ENCODE peak calls at places on chromosomes 2 and 18, in eight cellular contexts. S is ascending aorta; R is CD8-positive, alpha-beta T cell; M is stomach; I is fibroblast of lung; O is right cardiac atrium; L is PC-9; D is OCI-LY7. A is an unnamed sample. For H3K4me1, the result is how much of the 10 kb centered on the place peaks cover.

GRCh38 chr2:218781691-218782528 is at the start of gene CYP27A1:
- DNase-seq in S (peak), R (no peak), M (peak), I (peak), O (peak), L (peak), D (no peak), A (peak)

GRCh38 chr2:42102606-42103450 is 55.0 kb downstream of the PKDCC start:
- DNase-seq in S (peak), R (no peak), M (peak), I (no peak), O (peak), L (peak), D (no peak), A (peak)

GRCh38 chr18:8011906-8012305 is 444.8 kb downstream of the PTPRM start:
- DNase-seq in S (no peak), R (no peak), M (no peak), I (no peak), O (no peak), L (no peak), D (no peak), A (no peak)

GRCh38 chr18:52409732-52410131 is 69.7 kb downstream of the DCC start:
- DNase-seq in S (no peak), R (no peak), M (no peak), I (no peak), O (no peak), L (no peak), D (no peak), A (no peak)

GRCh38 chr2:169672403-169672802 is 21.8 kb downstream of the CFAP210 start:
- DNase-seq in S (no peak), R (no peak), M (no peak), I (no peak), O (no peak), L (no peak), D (no peak), A (no peak)

GRCh38 chr2:131425191-131426021 is 50.5 kb upstream of the TUBA3D start:
- DNase-seq in S (no peak), R (no peak), M (no peak), I (no peak), O (peak), L (no peak), D (no peak), A (no peak)

GRCh38 chr2:44716131-44716530 is 225.4 kb upstream of the SIX3 start:
- DNase-seq in S (no peak), R (no peak), M (no peak), I (no peak), O (no peak), L (no peak), D (no peak), A (no peak)

GRCh38 chr2:43707255-43707654 is 31.0 kb upstream of the C1GALT1C1L start:
- DNase-seq in S (peak), R (no peak), M (no peak), I (peak), O (peak), L (peak), D (no peak), A (peak)

GRCh38 chr2:65402339-65402738 is 30.1 kb downstream of the SPRED2 start:
- DNase-seq in S (no peak), R (no peak), M (no peak), I (peak), O (no peak), L (no peak), D (no peak), A (no peak)

GRCh38 chr18:21110667-21111350 is 804 bp downstream of the ROCK1 start:
- DNase-seq in S (peak), R (peak), M (peak), I (peak), O (peak), L (peak), D (peak), A (peak)

GRCh38 chr18:6943143-6943542 is 174.5 kb downstream of the LAMA1 start:
- DNase-seq in S (no peak), R (no peak), M (peak), I (no peak), O (no peak), L (no peak), D (no peak), A (no peak)

GRCh38 chr18:74745658-74746403 is 148.2 kb downstream of the ZNF407 start:
- DNase-seq in S (no peak), R (no peak), M (no peak), I (peak), O (no peak), L (peak), D (no peak), A (no peak)

GRCh38 chr2:231321556-231322334 is 73.8 kb upstream of the B3GNT7 start:
- DNase-seq in S (peak), R (no peak), M (peak), I (no peak), O (peak), L (no peak), D (no peak), A (peak)

GRCh38 chr2:120660771-120661459 is 74.8 kb upstream of the GLI2 start:
- DNase-seq in S (no peak), R (no peak), M (no peak), I (no peak), O (peak), L (no peak), D (no peak), A (no peak)

GRCh38 chr2:187575081-187576067 is 21.1 kb upstream of the TFPI start:
- DNase-seq in S (no peak), R (no peak), M (no peak), I (peak), O (no peak), L (no peak), D (no peak), A (no peak)

GRCh38 chr18:67232406-67232805 is 284.1 kb downstream of the DSEL start:
- DNase-seq in S (no peak), R (no peak), M (no peak), I (peak), O (no peak), L (no peak), D (no peak), A (no peak)

GRCh38 chr2:96146881-96147592 is 1.8 kb upstream of the DUSP2 start:
- DNase-seq in S (peak), R (no peak), M (no peak), I (no peak), O (no peak), L (no peak), D (no peak), A (no peak)

GRCh38 chr2:200350796-200351195 is 44.3 kb downstream of the SPATS2L start:
- DNase-seq in S (no peak), R (no peak), M (no peak), I (peak), O (no peak), L (no peak), D (no peak), A (no peak)

GRCh38 chr2:881204-881918 is 69.3 kb upstream of the SNTG2 start:
- DNase-seq in S (peak), R (no peak), M (no peak), I (no peak), O (no peak), L (no peak), D (no peak), A (no peak)

GRCh38 chr2:233801357-233802131 is 23.4 kb downstream of the MROH2A start:
- DNase-seq in S (no peak), R (no peak), M (peak), I (no peak), O (no peak), L (peak), D (peak), A (no peak)

GRCh38 chr2:105747997-105748396 is 3.3 kb downstream of the NCK2 start:
- DNase-seq in S (no peak), R (no peak), M (no peak), I (no peak), O (no peak), L (no peak), D (no peak), A (no peak)

GRCh38 chr2:24494415-24494814 is 3.4 kb downstream of the NCOA1 start:
- DNase-seq in S (no peak), R (no peak), M (no peak), I (no peak), O (no peak), L (no peak), D (no peak), A (no peak)

GRCh38 chr18:22044474-22045220 is 124.7 kb upstream of the GATA6 start:
- DNase-seq in S (no peak), R (no peak), M (peak), I (no peak), O (no peak), L (no peak), D (no peak), A (no peak)

GRCh38 chr2:9229470-9229820 is 22.8 kb downstream of the ASAP2 start:
- DNase-seq in S (no peak), R (no peak), M (no peak), I (no peak), O (no peak), L (no peak), D (no peak), A (no peak)

GRCh38 chr2:55843096-55843991 is 80.2 kb downstream of the EFEMP1 start:
- DNase-seq in S (no peak), R (no peak), M (peak), I (peak), O (peak), L (peak), D (no peak), A (no peak)

GRCh38 chr2:124877065-124877671 is 852.1 kb downstream of the CNTNAP5 start:
- DNase-seq in S (no peak), R (no peak), M (no peak), I (peak), O (no peak), L (no peak), D (no peak), A (no peak)

GRCh38 chr18:53861185-53861584 is 363.3 kb downstream of the MBD2 start:
- DNase-seq in S (no peak), R (no peak), M (no peak), I (no peak), O (no peak), L (no peak), D (no peak), A (no peak)

GRCh38 chr18:24827500-24827899 is 367.1 kb downstream of the HRH4 start:
- DNase-seq in S (no peak), R (no peak), M (no peak), I (peak), O (no peak), L (no peak), D (no peak), A (no peak)

GRCh38 chr2:20962939-20963543 is 80.8 kb downstream of the APOB start:
- DNase-seq in S (peak), R (peak), M (peak), I (peak), O (peak), L (peak), D (peak), A (peak)

GRCh38 chr2:1915746-1916145 is 171.4 kb upstream of the PXDN start:
- DNase-seq in S (no peak), R (no peak), M (no peak), I (no peak), O (no peak), L (no peak), D (no peak), A (no peak)

GRCh38 chr18:55247032-55247431 is 287.8 kb upstream of the CCDC68 start:
- DNase-seq in S (no peak), R (no peak), M (no peak), I (no peak), O (no peak), L (no peak), D (no peak), A (no peak)

GRCh38 chr2:127567351-127567854 is 31.9 kb downstream of the MYO7B start:
- DNase-seq in S (peak), R (no peak), M (no peak), I (no peak), O (peak), L (no peak), D (no peak), A (no peak)

DNA sequence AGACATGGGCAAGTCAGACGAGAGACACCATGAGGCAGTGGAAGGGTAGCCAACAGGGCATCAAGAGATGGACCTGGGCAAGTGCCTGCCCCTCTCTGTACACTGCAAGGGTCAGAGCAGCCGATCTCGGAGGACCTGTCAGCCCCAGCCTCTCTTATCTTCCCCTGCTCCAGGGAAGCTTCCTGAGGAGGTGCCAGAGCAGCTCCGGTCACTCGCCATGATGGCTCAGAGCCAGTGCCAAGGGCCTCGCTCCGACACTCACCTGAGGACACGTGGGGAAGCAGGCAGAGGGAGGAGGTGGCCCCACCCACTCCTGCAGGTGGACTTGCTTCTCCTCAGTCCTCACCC is 88.7 kb downstream of the MCFD2 start:
- DNase-seq in S (peak), R (no peak), M (no peak), I (no peak), O (no peak), L (no peak), D (no peak), A (no peak)
- H3K4me1 ChIP-seq in S (under half), R (under half), M (under half), I (under half), O (under half), L (under half), D (under half), A (under half)

GRCh38 chr2:101105654-101106053 is 45.5 kb downstream of the TBC1D8 start:
- DNase-seq in S (no peak), R (no peak), M (no peak), I (no peak), O (no peak), L (no peak), D (no peak), A (no peak)
- H3K27ac ChIP-seq in S (no peak), R (no peak), M (peak), I (no peak), O (no peak), L (peak), D (no peak), A (peak)

DNA sequence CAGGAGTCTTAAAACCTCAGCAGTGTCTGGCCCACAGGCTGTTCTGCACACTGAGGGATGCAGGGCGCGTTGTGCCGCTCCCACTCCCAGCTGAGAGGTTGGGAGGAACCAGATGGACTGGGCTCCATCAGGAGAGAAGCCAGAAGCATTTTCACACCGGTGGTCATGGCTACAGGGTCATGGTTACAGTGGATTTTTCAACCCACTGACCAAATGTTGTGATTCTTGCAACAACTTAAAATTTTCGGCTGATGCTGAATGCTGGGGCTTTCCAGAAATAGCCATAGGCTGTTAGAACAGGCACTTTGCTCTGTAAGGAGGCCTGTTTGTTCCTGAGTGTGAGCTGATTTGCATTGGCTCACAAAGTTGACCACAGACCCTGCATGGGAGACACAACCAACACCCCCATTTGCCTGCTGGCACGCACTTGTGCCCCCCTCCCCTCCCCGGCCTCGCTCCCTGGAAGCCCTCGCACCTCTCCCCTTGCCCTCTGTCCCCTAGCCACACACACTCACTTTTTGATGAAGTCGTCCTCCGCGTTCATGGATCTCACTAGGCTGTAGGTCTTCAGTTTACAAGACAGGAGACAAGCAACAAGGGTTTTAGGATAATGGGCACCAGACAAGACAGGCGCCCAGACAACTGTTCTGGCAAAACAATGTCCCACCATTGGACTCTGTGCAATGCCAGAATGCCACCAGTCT is 3.4 kb downstream of the LPIN1 start:
- DNase-seq in S (no peak), R (no peak), M (no peak), I (peak), O (no peak), L (no peak), D (peak), A (no peak)
- H3K4me1 ChIP-seq in S (under half), R (half or more), M (half or more), I (under half), O (under half), L (half or more), D (half or more), A (under half)

GRCh38 chr18:13308369-13308768 is 89.8 kb downstream of the LDLRAD4 start:
- DNase-seq in S (no peak), R (no peak), M (no peak), I (no peak), O (no peak), L (no peak), D (no peak), A (no peak)
- H3K27ac ChIP-seq in S (no peak), R (no peak), M (no peak), I (no peak), O (no peak), L (no peak), D (no peak), A (no peak)

GRCh38 chr18:70329076-70329475 is 40.2 kb downstream of the SOCS6 start:
- DNase-seq in S (no peak), R (no peak), M (no peak), I (no peak), O (no peak), L (no peak), D (no peak), A (no peak)

GRCh38 chr18:70324897-70325296 is 36.1 kb downstream of the SOCS6 start:
- DNase-seq in S (no peak), R (no peak), M (no peak), I (no peak), O (no peak), L (no peak), D (no peak), A (no peak)

GRCh38 chr18:70322928-70323327 is 34.1 kb downstream of the SOCS6 start:
- DNase-seq in S (no peak), R (no peak), M (no peak), I (peak), O (no peak), L (no peak), D (no peak), A (no peak)

GRCh38 chr18:70328169-70328568 is 39.3 kb downstream of the SOCS6 start:
- DNase-seq in S (no peak), R (no peak), M (no peak), I (no peak), O (no peak), L (no peak), D (no peak), A (no peak)

GRCh38 chr18:70326255-70326654 is 37.4 kb downstream of the SOCS6 start:
- DNase-seq in S (no peak), R (no peak), M (no peak), I (no peak), O (no peak), L (no peak), D (no peak), A (no peak)
- H3K4me1 ChIP-seq in S (under half), R (under half), M (under half), I (under half), O (under half), L (under half), D (under half), A (under half)

GRCh38 chr2:103792039-103792438 is 1030.2 kb downstream of the TMEM182 start:
- DNase-seq in S (no peak), R (no peak), M (no peak), I (no peak), O (no peak), L (no peak), D (no peak), A (no peak)

GRCh38 chr2:103789716-103790085 is 1027.9 kb downstream of the TMEM182 start:
- DNase-seq in S (no peak), R (no peak), M (no peak), I (no peak), O (no peak), L (no peak), D (no peak), A (no peak)

GRCh38 chr2:103785432-103785831 is 1023.6 kb downstream of the TMEM182 start:
- DNase-seq in S (no peak), R (no peak), M (no peak), I (no peak), O (no peak), L (no peak), D (no peak), A (no peak)

GRCh38 chr2:103788346-103788745 is 1026.5 kb downstream of the TMEM182 start:
- DNase-seq in S (no peak), R (no peak), M (no peak), I (no peak), O (no peak), L (no peak), D (no peak), A (peak)

GRCh38 chr2:103788875-103789715 is 1027.3 kb downstream of the TMEM182 start:
- DNase-seq in S (no peak), R (no peak), M (no peak), I (no peak), O (no peak), L (peak), D (no peak), A (peak)
- H3K27ac ChIP-seq in S (no peak), R (no peak), M (no peak), I (no peak), O (no peak), L (no peak), D (no peak), A (no peak)

A was measured in heart left ventricle.